ENCODE peak calls at places on chromosomes 2 and 18, in ten cellular contexts. H is NAMALWA; A is stimulated activated CD8-positive, alpha-beta memory T cell treated with anti-CD3 and anti-CD28 coated beads, Interleukin-2, amount 100 ng/mL, for 1 hour; C is left lobe of liver; E is NCI-H2171 treated with DMSO at 0.1 percent for 48 hours; S is stimulated activated CD4-positive, alpha-beta T cell treated with anti-CD3 and anti-CD28 coated beads, Interleukin-4, amount 100 ng/mL, for 48 hours; G is activated T-cell treated with anti-CD3 and anti-CD28 coated beads, Interleukin-2, amount 50 U/mL, for 4 hours; P is nucleus accumbens; K is GM13976; D is ecto neural progenitor cell. X is an unnamed sample.

GRCh38 chr2:207796585-207797350 is 27.1 kb upstream of the FZD5 start:
- DNase-seq in S (no peak), G (no peak), P (no peak), A (no peak), C (no peak), D (peak; percentile 59), K (no peak), H (no peak), E (peak; percentile 70), X (no peak)

GRCh38 chr18:9673296-9674251 is 34.5 kb upstream of the RAB31 start:
- DNase-seq in K (peak; percentile 84), D (no peak), S (peak; percentile 7), A (no peak), P (no peak), E (peak; percentile 65), C (peak; percentile 59), G (no peak), H (peak; percentile 77), X (peak; percentile 23)

GRCh38 chr2:86372641-86373502 is 35.4 kb upstream of the REEP1 start:
- DNase-seq in G (no peak), P (no peak), H (peak; percentile 39), E (peak; percentile 50), C (peak; percentile 58), D (peak; percentile 66), S (no peak), A (no peak), K (no peak), X (peak; percentile 37)

GRCh38 chr2:125870264-125870663 is 785.7 kb upstream of the GYPC start:
- DNase-seq in C (no peak), A (no peak), E (no peak), D (no peak), H (no peak), S (no peak), P (no peak), G (no peak), K (no peak), X (no peak)

GRCh38 chr2:55138045-55138444 is 87.8 kb upstream of the RTN4 start:
- DNase-seq in P (no peak), A (no peak), H (no peak), K (no peak), E (no peak), D (no peak), C (no peak), G (no peak), S (no peak), X (no peak)

GRCh38 chr2:9347411-9347853 is 75.9 kb downstream of the ITGB1BP1 start:
- DNase-seq in D (no peak), E (no peak), K (no peak), S (no peak), C (peak; percentile 53), G (no peak), A (no peak), H (no peak), P (no peak), X (no peak)

GRCh38 chr2:181178823-181179412 is 198.5 kb downstream of the UBE2E3 start:
- DNase-seq in A (no peak), K (no peak), C (no peak), H (peak; percentile 56), P (no peak), D (no peak), G (peak; percentile 25), S (no peak), E (no peak), X (no peak)

GRCh38 chr2:17638181-17638743 is 97.8 kb downstream of the VSNL1 start:
- DNase-seq in H (no peak), A (no peak), K (no peak), E (no peak), P (no peak), S (no peak), C (no peak), D (no peak), G (no peak), X (no peak)

GRCh38 chr2:230738924-230739323 is 26.3 kb downstream of the CAB39 start:
- DNase-seq in C (no peak), G (no peak), E (no peak), D (no peak), S (no peak), P (no peak), A (no peak), K (no peak), H (no peak), X (no peak)

GRCh38 chr2:45960057-45960863 is 308.8 kb downstream of the PRKCE start:
- DNase-seq in S (no peak), H (no peak), C (no peak), E (no peak), K (no peak), D (no peak), P (no peak), G (no peak), A (no peak), X (no peak)

GRCh38 chr18:49618741-49619392 is 57.0 kb downstream of the LIPG start:
- DNase-seq in G (no peak), K (no peak), A (no peak), S (no peak), E (no peak), C (no peak), H (no peak), D (no peak), P (no peak), X (no peak)